ENCODE peak calls at places on chromosomes 4 and X, in nine cellular contexts. One of them, this sample, is unnamed.

GRCh38 chrX:121121021-121121420 is 73.6 kb downstream of the GLUD2 start:
- DNase-seq in fibroblast of mammary gland: peak
- DNase-seq in endothelial cell: no peak
- DNase-seq in heart left ventricle: no peak
- DNase-seq in epithelial cell of esophagus: no peak
- DNase-seq in PC-9: no peak
- DNase-seq in CD4-positive, alpha-beta T cell: no peak
- DNase-seq in HCT116: no peak
- DNase-seq in BE2C: no peak
- DNase-seq in this sample: no peak

GRCh38 chr4:89482248-89482647 is 174.6 kb upstream of the GPRIN3 start:
- DNase-seq in fibroblast of mammary gland: peak
- DNase-seq in endothelial cell: no peak
- DNase-seq in heart left ventricle: no peak
- DNase-seq in epithelial cell of esophagus: peak
- DNase-seq in PC-9: no peak
- DNase-seq in CD4-positive, alpha-beta T cell: no peak
- DNase-seq in HCT116: peak
- DNase-seq in BE2C: no peak
- DNase-seq in this sample: no peak

GRCh38 chr4:122739174-122739573 is 6.7 kb downstream of the BBS12 start:
- DNase-seq in fibroblast of mammary gland: peak
- DNase-seq in endothelial cell: no peak
- DNase-seq in heart left ventricle: no peak
- DNase-seq in epithelial cell of esophagus: peak
- DNase-seq in PC-9: no peak
- DNase-seq in CD4-positive, alpha-beta T cell: no peak
- DNase-seq in HCT116: no peak
- DNase-seq in BE2C: no peak
- DNase-seq in this sample: no peak

GRCh38 chrX:119945481-119945880 is 1.9 kb upstream of the NKAP start:
- DNase-seq in fibroblast of mammary gland: no peak
- DNase-seq in endothelial cell: no peak
- DNase-seq in heart left ventricle: no peak
- DNase-seq in epithelial cell of esophagus: no peak
- DNase-seq in PC-9: no peak
- DNase-seq in CD4-positive, alpha-beta T cell: no peak
- DNase-seq in HCT116: no peak
- DNase-seq in BE2C: no peak
- DNase-seq in this sample: no peak

GRCh38 chr4:106261980-106262379 is 54.0 kb downstream of the TBCK start:
- DNase-seq in fibroblast of mammary gland: no peak
- DNase-seq in endothelial cell: no peak
- DNase-seq in heart left ventricle: no peak
- DNase-seq in epithelial cell of esophagus: no peak
- DNase-seq in PC-9: no peak
- DNase-seq in CD4-positive, alpha-beta T cell: no peak
- DNase-seq in HCT116: no peak
- DNase-seq in BE2C: no peak
- DNase-seq in this sample: no peak

GRCh38 chr4:98509641-98510170 is 148.7 kb downstream of the TSPAN5 start:
- DNase-seq in fibroblast of mammary gland: peak
- DNase-seq in endothelial cell: no peak
- DNase-seq in heart left ventricle: no peak
- DNase-seq in epithelial cell of esophagus: no peak
- DNase-seq in PC-9: no peak
- DNase-seq in CD4-positive, alpha-beta T cell: no peak
- DNase-seq in HCT116: no peak
- DNase-seq in BE2C: no peak
- DNase-seq in this sample: no peak

GRCh38 chr4:90328558-90328957 is 201.4 kb downstream of the CCSER1 start:
- DNase-seq in fibroblast of mammary gland: peak
- DNase-seq in endothelial cell: no peak
- DNase-seq in heart left ventricle: peak
- DNase-seq in epithelial cell of esophagus: peak
- DNase-seq in PC-9: no peak
- DNase-seq in CD4-positive, alpha-beta T cell: no peak
- DNase-seq in HCT116: peak
- DNase-seq in BE2C: peak
- DNase-seq in this sample: no peak

GRCh38 chr4:33200377-33200776 is 2480.2 kb downstream of the PCDH7 start:
- DNase-seq in fibroblast of mammary gland: peak
- DNase-seq in endothelial cell: no peak
- DNase-seq in heart left ventricle: no peak
- DNase-seq in epithelial cell of esophagus: no peak
- DNase-seq in PC-9: no peak
- DNase-seq in CD4-positive, alpha-beta T cell: no peak
- DNase-seq in HCT116: no peak
- DNase-seq in BE2C: no peak
- DNase-seq in this sample: no peak

GRCh38 chr4:40908297-40908696 is 158.5 kb downstream of the NSUN7 start:
- DNase-seq in fibroblast of mammary gland: no peak
- DNase-seq in endothelial cell: no peak
- DNase-seq in heart left ventricle: no peak
- DNase-seq in epithelial cell of esophagus: peak
- DNase-seq in PC-9: peak
- DNase-seq in CD4-positive, alpha-beta T cell: no peak
- DNase-seq in HCT116: peak
- DNase-seq in BE2C: no peak
- DNase-seq in this sample: no peak

GRCh38 chr4:2793920-2794706 is 1.2 kb downstream of the SH3BP2 start:
- DNase-seq in fibroblast of mammary gland: no peak
- DNase-seq in endothelial cell: peak
- DNase-seq in heart left ventricle: peak
- DNase-seq in epithelial cell of esophagus: peak
- DNase-seq in PC-9: peak
- DNase-seq in CD4-positive, alpha-beta T cell: no peak
- DNase-seq in HCT116: no peak
- DNase-seq in BE2C: peak
- DNase-seq in this sample: no peak

GRCh38 chr4:55124337-55125076 is 888 bp downstream of the KDR start:
- DNase-seq in fibroblast of mammary gland: peak
- DNase-seq in endothelial cell: no peak
- DNase-seq in heart left ventricle: no peak
- DNase-seq in epithelial cell of esophagus: no peak
- DNase-seq in PC-9: no peak
- DNase-seq in CD4-positive, alpha-beta T cell: no peak
- DNase-seq in HCT116: no peak
- DNase-seq in BE2C: peak
- DNase-seq in this sample: no peak

GRCh38 chr4:152991361-152991760 is 55.2 kb downstream of the FHDC1 start:
- DNase-seq in fibroblast of mammary gland: no peak
- DNase-seq in endothelial cell: no peak
- DNase-seq in heart left ventricle: no peak
- DNase-seq in epithelial cell of esophagus: no peak
- DNase-seq in PC-9: no peak
- DNase-seq in CD4-positive, alpha-beta T cell: no peak
- DNase-seq in HCT116: no peak
- DNase-seq in BE2C: no peak
- DNase-seq in this sample: no peak

GRCh38 chr4:3314706-3315260 is 22.0 kb downstream of the RGS12 start:
- DNase-seq in fibroblast of mammary gland: no peak
- DNase-seq in endothelial cell: no peak
- DNase-seq in heart left ventricle: peak
- DNase-seq in epithelial cell of esophagus: no peak
- DNase-seq in PC-9: no peak
- DNase-seq in CD4-positive, alpha-beta T cell: no peak
- DNase-seq in HCT116: no peak
- DNase-seq in BE2C: peak
- DNase-seq in this sample: no peak

GRCh38 chr4:5931526-5931925 is 38.6 kb upstream of the CRMP1 start:
- DNase-seq in fibroblast of mammary gland: no peak
- DNase-seq in endothelial cell: no peak
- DNase-seq in heart left ventricle: no peak
- DNase-seq in epithelial cell of esophagus: no peak
- DNase-seq in PC-9: no peak
- DNase-seq in CD4-positive, alpha-beta T cell: no peak
- DNase-seq in HCT116: no peak
- DNase-seq in BE2C: no peak
- DNase-seq in this sample: no peak

GRCh38 chrX:43166874-43167273 is 388.9 kb upstream of the PPP1R2C start:
- DNase-seq in fibroblast of mammary gland: no peak
- DNase-seq in endothelial cell: no peak
- DNase-seq in heart left ventricle: no peak
- DNase-seq in epithelial cell of esophagus: peak
- DNase-seq in PC-9: no peak
- DNase-seq in CD4-positive, alpha-beta T cell: no peak
- DNase-seq in HCT116: no peak
- DNase-seq in BE2C: no peak
- DNase-seq in this sample: no peak

GRCh38 chr4:129064717-129065116 is 28.6 kb downstream of the SCLT1 start:
- DNase-seq in fibroblast of mammary gland: peak
- DNase-seq in endothelial cell: no peak
- DNase-seq in heart left ventricle: no peak
- DNase-seq in epithelial cell of esophagus: no peak
- DNase-seq in PC-9: no peak
- DNase-seq in CD4-positive, alpha-beta T cell: no peak
- DNase-seq in HCT116: no peak
- DNase-seq in BE2C: no peak
- DNase-seq in this sample: no peak
- TF ChIP-seq CTCF in fibroblast of mammary gland: no peak
- TF ChIP-seq CTCF in endothelial cell: no peak
- TF ChIP-seq CTCF in heart left ventricle: no peak
- TF ChIP-seq CTCF in epithelial cell of esophagus: no peak
- TF ChIP-seq CTCF in PC-9: no peak
- TF ChIP-seq CTCF in CD4-positive, alpha-beta T cell: no peak
- TF ChIP-seq CTCF in HCT116: no peak
- TF ChIP-seq CTCF in BE2C: no peak
- TF ChIP-seq CTCF in this sample: no peak

GRCh38 chrX:13764284-13764683 is 29.7 kb downstream of the OFD1 start:
- DNase-seq in fibroblast of mammary gland: no peak
- DNase-seq in endothelial cell: no peak
- DNase-seq in heart left ventricle: peak
- DNase-seq in epithelial cell of esophagus: no peak
- DNase-seq in PC-9: no peak
- DNase-seq in CD4-positive, alpha-beta T cell: no peak
- DNase-seq in HCT116: no peak
- DNase-seq in BE2C: no peak
- DNase-seq in this sample: no peak

GRCh38 chrX:13763489-13763888 is 28.9 kb downstream of the OFD1 start:
- DNase-seq in fibroblast of mammary gland: no peak
- DNase-seq in endothelial cell: no peak
- DNase-seq in heart left ventricle: peak
- DNase-seq in epithelial cell of esophagus: no peak
- DNase-seq in PC-9: no peak
- DNase-seq in CD4-positive, alpha-beta T cell: no peak
- DNase-seq in HCT116: no peak
- DNase-seq in BE2C: no peak
- DNase-seq in this sample: no peak

GRCh38 chrX:13762015-13762414 is 27.5 kb downstream of the OFD1 start:
- DNase-seq in fibroblast of mammary gland: no peak
- DNase-seq in endothelial cell: no peak
- DNase-seq in heart left ventricle: no peak
- DNase-seq in epithelial cell of esophagus: no peak
- DNase-seq in PC-9: no peak
- DNase-seq in CD4-positive, alpha-beta T cell: no peak
- DNase-seq in HCT116: no peak
- DNase-seq in BE2C: no peak
- DNase-seq in this sample: no peak

GRCh38 chrX:13761606-13762005 is 27.1 kb downstream of the OFD1 start:
- DNase-seq in fibroblast of mammary gland: peak
- DNase-seq in endothelial cell: no peak
- DNase-seq in heart left ventricle: no peak
- DNase-seq in epithelial cell of esophagus: peak
- DNase-seq in PC-9: no peak
- DNase-seq in CD4-positive, alpha-beta T cell: no peak
- DNase-seq in HCT116: no peak
- DNase-seq in BE2C: no peak
- DNase-seq in this sample: no peak

DNA sequence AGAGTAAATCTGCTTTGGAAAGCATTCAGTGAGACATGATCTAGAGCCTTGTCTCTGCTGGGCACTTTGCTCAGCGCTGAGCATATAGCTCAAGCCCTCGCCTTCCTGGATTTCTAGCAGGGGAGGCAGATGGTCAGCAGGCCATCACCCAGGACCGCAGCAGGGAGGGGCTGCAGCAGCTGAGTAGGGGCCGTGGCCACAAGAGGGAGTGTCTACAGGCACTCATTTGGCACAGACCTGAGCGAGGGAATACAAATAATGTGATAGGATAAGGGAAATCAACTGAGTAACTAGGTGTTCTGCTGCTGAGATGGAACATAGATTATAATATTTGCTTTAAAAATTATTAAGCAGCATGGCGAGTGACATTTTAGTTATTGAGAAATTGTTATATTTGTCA is 30.2 kb downstream of the OFD1 start:
- DNase-seq in fibroblast of mammary gland: peak
- DNase-seq in endothelial cell: peak
- DNase-seq in heart left ventricle: no peak
- DNase-seq in epithelial cell of esophagus: no peak
- DNase-seq in PC-9: no peak
- DNase-seq in CD4-positive, alpha-beta T cell: no peak
- DNase-seq in HCT116: no peak
- DNase-seq in BE2C: peak
- DNase-seq in this sample: no peak
- TF ChIP-seq CTCF in fibroblast of mammary gland: peak
- TF ChIP-seq CTCF in endothelial cell: no peak
- TF ChIP-seq CTCF in heart left ventricle: peak
- TF ChIP-seq CTCF in epithelial cell of esophagus: peak
- TF ChIP-seq CTCF in PC-9: no peak
- TF ChIP-seq CTCF in CD4-positive, alpha-beta T cell: no peak
- TF ChIP-seq CTCF in HCT116: no peak
- TF ChIP-seq CTCF in BE2C: peak
- TF ChIP-seq CTCF in this sample: no peak

DNA sequence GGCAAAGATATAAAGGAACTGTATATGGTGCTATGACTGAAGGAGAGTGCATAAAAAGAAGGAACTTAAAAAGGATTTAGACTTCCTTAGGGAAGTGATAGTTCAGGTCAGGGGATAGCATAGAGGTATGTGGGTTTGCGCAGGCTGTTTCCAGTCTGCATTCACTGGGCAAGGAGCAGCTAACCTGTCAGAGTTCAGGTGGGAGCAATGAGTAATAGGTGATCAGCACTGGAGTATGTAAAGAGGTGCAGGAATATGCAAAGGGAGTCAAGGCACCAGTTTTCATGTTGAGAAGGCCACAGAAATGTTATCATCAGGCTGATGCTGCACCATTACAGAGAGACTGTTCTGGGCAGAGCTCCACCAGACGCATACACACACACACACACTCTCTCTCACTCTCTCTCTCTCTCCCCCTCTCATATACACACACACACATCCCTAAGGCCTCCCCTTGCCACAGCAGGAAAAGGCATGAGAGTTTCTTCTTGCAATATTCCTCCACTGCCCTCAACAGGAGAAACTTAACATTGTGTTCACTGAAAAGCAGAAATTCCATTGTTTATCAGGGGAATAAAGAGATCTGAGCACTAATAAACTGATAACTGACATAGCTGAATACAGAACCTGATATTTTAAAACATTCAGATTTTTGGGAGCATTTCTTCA is 256.4 kb upstream of the GRID2 start:
- DNase-seq in fibroblast of mammary gland: no peak
- DNase-seq in endothelial cell: no peak
- DNase-seq in heart left ventricle: no peak
- DNase-seq in epithelial cell of esophagus: peak
- DNase-seq in PC-9: no peak
- DNase-seq in CD4-positive, alpha-beta T cell: no peak
- DNase-seq in HCT116: no peak
- DNase-seq in BE2C: no peak
- DNase-seq in this sample: no peak
- TF ChIP-seq CTCF in fibroblast of mammary gland: no peak
- TF ChIP-seq CTCF in endothelial cell: no peak
- TF ChIP-seq CTCF in heart left ventricle: no peak
- TF ChIP-seq CTCF in epithelial cell of esophagus: peak
- TF ChIP-seq CTCF in PC-9: no peak
- TF ChIP-seq CTCF in CD4-positive, alpha-beta T cell: no peak
- TF ChIP-seq CTCF in HCT116: peak
- TF ChIP-seq CTCF in BE2C: no peak
- TF ChIP-seq CTCF in this sample: no peak

GRCh38 chr4:4851906-4852305 is 7.6 kb upstream of the MSX1 start:
- DNase-seq in fibroblast of mammary gland: no peak
- DNase-seq in endothelial cell: no peak
- DNase-seq in heart left ventricle: no peak
- DNase-seq in epithelial cell of esophagus: no peak
- DNase-seq in PC-9: no peak
- DNase-seq in CD4-positive, alpha-beta T cell: no peak
- DNase-seq in HCT116: no peak
- DNase-seq in BE2C: no peak
- DNase-seq in this sample: no peak
- TF ChIP-seq CTCF in fibroblast of mammary gland: no peak
- TF ChIP-seq CTCF in endothelial cell: no peak
- TF ChIP-seq CTCF in heart left ventricle: no peak
- TF ChIP-seq CTCF in epithelial cell of esophagus: no peak
- TF ChIP-seq CTCF in PC-9: no peak
- TF ChIP-seq CTCF in CD4-positive, alpha-beta T cell: no peak
- TF ChIP-seq CTCF in HCT116: no peak
- TF ChIP-seq CTCF in BE2C: no peak
- TF ChIP-seq CTCF in this sample: no peak

This sample was measured in natural killer cell.